ENCODE peak calls at places on chromosomes 2 and 18, in four cellular contexts. One of them, this sample, is unnamed.

GRCh38 chr18:37339701-37340215 is 225.8 kb downstream of the CELF4 start:
- DNase-seq in K562: no peak
- DNase-seq in HepG2: no peak
- DNase-seq in WTC11: no peak
- DNase-seq in this sample: no peak

GRCh38 chr2:20188201-20188600 is 36.7 kb downstream of the SDC1 start:
- DNase-seq in K562: no peak
- DNase-seq in WTC11: no peak
- DNase-seq in HepG2: no peak
- DNase-seq in this sample: no peak

GRCh38 chr2:58304843-58305242 is 63.7 kb upstream of the FANCL start:
- DNase-seq in WTC11: peak
- DNase-seq in HepG2: no peak
- DNase-seq in K562: no peak
- DNase-seq in this sample: no peak

GRCh38 chr2:220365023-220365422 is 737.6 kb downstream of the SLC4A3 start:
- DNase-seq in HepG2: no peak
- DNase-seq in WTC11: no peak
- DNase-seq in K562: no peak
- DNase-seq in this sample: no peak

GRCh38 chr2:127149384-127149783 is 42.4 kb upstream of the BIN1 start:
- DNase-seq in WTC11: no peak
- DNase-seq in HepG2: no peak
- DNase-seq in K562: no peak
- DNase-seq in this sample: peak

GRCh38 chr2:161199885-161200284 is 39.7 kb downstream of the TANK start:
- DNase-seq in WTC11: no peak
- DNase-seq in K562: no peak
- DNase-seq in HepG2: no peak
- DNase-seq in this sample: no peak

GRCh38 chr2:7014201-7014640 is 97.0 kb downstream of the RNF144A start:
- DNase-seq in K562: peak
- DNase-seq in WTC11: peak
- DNase-seq in HepG2: peak
- DNase-seq in this sample: peak

GRCh38 chr18:57806891-57807280 is 3.8 kb upstream of the ATP8B1 start:
- DNase-seq in HepG2: no peak
- DNase-seq in K562: no peak
- DNase-seq in WTC11: no peak
- DNase-seq in this sample: peak

GRCh38 chr2:157336137-157336721 is 10.6 kb upstream of the ERMN start:
- DNase-seq in HepG2: peak
- DNase-seq in K562: peak
- DNase-seq in WTC11: peak
- DNase-seq in this sample: no peak
- TF ChIP-seq NR3C1 in HepG2: no peak
- TF ChIP-seq NR3C1 in K562: no peak
- TF ChIP-seq NR3C1 in WTC11: no peak
- TF ChIP-seq NR3C1 in this sample: no peak

GRCh38 chr2:240296104-240296406 is 139.4 kb upstream of the GPC1 start:
- DNase-seq in WTC11: no peak
- DNase-seq in HepG2: no peak
- DNase-seq in K562: no peak
- DNase-seq in this sample: no peak
- TF ChIP-seq NR3C1 in WTC11: no peak
- TF ChIP-seq NR3C1 in HepG2: no peak
- TF ChIP-seq NR3C1 in K562: no peak
- TF ChIP-seq NR3C1 in this sample: no peak

GRCh38 chr2:144430722-144431163 is 89.2 kb downstream of the ZEB2 start:
- DNase-seq in K562: no peak
- DNase-seq in HepG2: no peak
- DNase-seq in WTC11: no peak
- DNase-seq in this sample: no peak
- TF ChIP-seq NR3C1 in K562: no peak
- TF ChIP-seq NR3C1 in HepG2: no peak
- TF ChIP-seq NR3C1 in WTC11: no peak
- TF ChIP-seq NR3C1 in this sample: no peak

DNA sequence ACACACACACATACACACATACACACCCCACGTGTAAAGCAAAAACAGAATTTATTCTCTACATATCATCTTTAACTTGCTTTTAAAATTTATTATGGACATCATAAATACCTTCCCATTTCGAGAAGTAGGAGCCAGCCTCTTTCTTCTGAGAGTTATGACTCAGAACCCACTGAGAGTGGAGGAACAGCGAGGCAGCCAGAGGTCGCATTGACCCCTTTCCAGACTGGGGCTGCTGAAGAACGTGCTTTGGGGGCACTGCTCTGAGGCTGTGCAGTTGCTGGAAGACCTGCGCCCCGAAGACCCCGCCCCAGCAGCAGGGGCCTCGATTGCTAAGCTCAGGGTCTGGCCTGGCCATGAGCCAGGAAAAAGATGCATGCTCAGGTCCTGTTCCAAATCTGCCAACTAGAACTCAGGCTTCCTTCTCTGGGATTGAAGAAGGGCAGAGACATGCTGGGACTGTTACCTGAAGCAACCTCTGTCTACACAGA is 133.8 kb upstream of the TWIST2 start:
- DNase-seq in HepG2: no peak
- DNase-seq in K562: no peak
- DNase-seq in WTC11: no peak
- DNase-seq in this sample: no peak
- TF ChIP-seq NR3C1 in HepG2: no peak
- TF ChIP-seq NR3C1 in K562: no peak
- TF ChIP-seq NR3C1 in WTC11: no peak
- TF ChIP-seq NR3C1 in this sample: no peak

GRCh38 chr18:7497081-7497480 is 70.0 kb upstream of the PTPRM start:
- DNase-seq in WTC11: no peak
- DNase-seq in HepG2: no peak
- DNase-seq in K562: no peak
- DNase-seq in this sample: no peak
- TF ChIP-seq NR3C1 in WTC11: no peak
- TF ChIP-seq NR3C1 in HepG2: no peak
- TF ChIP-seq NR3C1 in K562: no peak
- TF ChIP-seq NR3C1 in this sample: no peak

DNA sequence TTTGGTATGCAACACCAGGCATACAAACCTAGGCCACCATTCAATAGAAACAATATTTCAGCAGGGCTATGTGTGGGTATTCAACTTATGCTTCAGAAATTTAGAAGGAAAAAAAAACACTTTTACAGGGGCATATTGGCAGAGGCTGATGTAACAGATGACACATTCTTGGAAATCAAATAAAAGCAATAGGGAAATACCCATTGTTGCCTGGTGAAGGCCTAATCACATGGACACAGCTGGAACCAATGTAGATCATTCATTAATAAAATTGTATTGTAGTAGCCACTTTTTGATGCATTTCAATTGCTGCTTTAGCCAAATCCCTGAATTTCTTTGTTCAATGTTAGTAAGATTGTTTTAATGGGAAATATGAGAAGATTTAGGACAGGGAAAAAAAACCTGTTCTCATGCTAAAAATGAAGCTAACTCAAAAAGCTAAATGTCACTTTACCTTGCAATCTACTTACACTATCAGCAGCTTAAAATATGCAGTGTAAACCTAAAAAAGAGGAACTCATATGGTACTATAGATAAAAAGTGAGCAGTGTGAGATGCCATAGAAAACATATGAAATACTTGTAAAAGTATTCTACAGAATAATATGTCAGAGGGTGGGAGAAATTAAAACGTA is 289.4 kb downstream of the ZEB2 start:
- DNase-seq in HepG2: no peak
- DNase-seq in K562: no peak
- DNase-seq in WTC11: no peak
- DNase-seq in this sample: peak
- TF ChIP-seq NR3C1 in HepG2: no peak
- TF ChIP-seq NR3C1 in K562: no peak
- TF ChIP-seq NR3C1 in WTC11: no peak
- TF ChIP-seq NR3C1 in this sample: no peak

GRCh38 chr18:79517322-79517721 is 121.6 kb downstream of the NFATC1 start:
- DNase-seq in K562: no peak
- DNase-seq in WTC11: no peak
- DNase-seq in HepG2: no peak
- DNase-seq in this sample: no peak

GRCh38 chr18:79518683-79519128 is 123.0 kb downstream of the NFATC1 start:
- DNase-seq in WTC11: no peak
- DNase-seq in HepG2: no peak
- DNase-seq in K562: no peak
- DNase-seq in this sample: no peak

GRCh38 chr18:79516441-79516931 is 120.8 kb downstream of the NFATC1 start:
- DNase-seq in WTC11: no peak
- DNase-seq in HepG2: no peak
- DNase-seq in K562: no peak
- DNase-seq in this sample: no peak

GRCh38 chr18:79519751-79520472 is 124.2 kb downstream of the NFATC1 start:
- DNase-seq in WTC11: no peak
- DNase-seq in HepG2: no peak
- DNase-seq in K562: peak
- DNase-seq in this sample: no peak

GRCh38 chr18:79518028-79518682 is 122.4 kb downstream of the NFATC1 start:
- DNase-seq in HepG2: no peak
- DNase-seq in WTC11: no peak
- DNase-seq in K562: no peak
- DNase-seq in this sample: no peak
- TF ChIP-seq NR3C1 in HepG2: no peak
- TF ChIP-seq NR3C1 in WTC11: no peak
- TF ChIP-seq NR3C1 in K562: no peak
- TF ChIP-seq NR3C1 in this sample: no peak

GRCh38 chr2:105593221-105593967 is 151.3 kb upstream of the NCK2 start:
- DNase-seq in WTC11: peak
- DNase-seq in K562: no peak
- DNase-seq in HepG2: no peak
- DNase-seq in this sample: no peak
- TF ChIP-seq NR3C1 in WTC11: no peak
- TF ChIP-seq NR3C1 in K562: no peak
- TF ChIP-seq NR3C1 in HepG2: no peak
- TF ChIP-seq NR3C1 in this sample: no peak

GRCh38 chr2:217521820-217522219 is 481.0 kb downstream of the TNS1 start:
- DNase-seq in HepG2: no peak
- DNase-seq in K562: no peak
- DNase-seq in WTC11: no peak
- DNase-seq in this sample: no peak

GRCh38 chr2:217515615-217516309 is 487.0 kb downstream of the TNS1 start:
- DNase-seq in K562: no peak
- DNase-seq in HepG2: no peak
- DNase-seq in WTC11: no peak
- DNase-seq in this sample: no peak

GRCh38 chr2:217513256-217513655 is 489.5 kb downstream of the TNS1 start:
- DNase-seq in HepG2: no peak
- DNase-seq in WTC11: no peak
- DNase-seq in K562: no peak
- DNase-seq in this sample: no peak

GRCh38 chr2:217520361-217521010 is 482.3 kb downstream of the TNS1 start:
- DNase-seq in HepG2: no peak
- DNase-seq in WTC11: no peak
- DNase-seq in K562: no peak
- DNase-seq in this sample: no peak

DNA sequence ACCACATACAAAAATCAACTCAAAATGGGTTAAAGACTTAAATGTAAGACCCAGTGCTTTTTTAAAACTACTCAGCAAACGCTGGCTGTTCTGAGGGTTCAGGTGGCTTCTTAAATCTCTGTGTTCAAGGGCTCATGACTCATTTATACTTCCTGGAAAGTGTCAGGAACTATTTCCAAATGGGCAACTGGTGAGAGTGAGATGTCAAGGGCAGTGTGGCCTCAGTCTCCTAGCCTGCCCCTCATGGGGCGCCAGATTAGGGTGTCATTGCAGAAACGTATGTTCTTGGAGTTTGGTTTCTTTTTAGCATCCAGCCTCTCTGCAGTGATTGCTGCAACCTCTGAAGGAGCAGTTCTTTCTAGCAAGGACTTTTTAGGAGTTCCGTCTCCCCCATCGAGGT is 485.4 kb downstream of the TNS1 start:
- DNase-seq in WTC11: no peak
- DNase-seq in K562: no peak
- DNase-seq in HepG2: no peak
- DNase-seq in this sample: no peak
- TF ChIP-seq NR3C1 in WTC11: no peak
- TF ChIP-seq NR3C1 in K562: no peak
- TF ChIP-seq NR3C1 in HepG2: no peak
- TF ChIP-seq NR3C1 in this sample: no peak